ENCODE peak calls at places on chromosomes 2 and 18, in four cellular contexts. W is body of pancreas, N is H54, O is K562. B is an unnamed sample.

GRCh38 chr2:216710531-216711282 is 15.4 kb upstream of the IGFBP5 start:
- DNase-seq in O (no peak), N (no peak), W (peak), B (no peak)

GRCh38 chr2:120435671-120436459 is 89.9 kb downstream of the INHBB start:
- DNase-seq in W (no peak), N (no peak), O (no peak), B (no peak)

GRCh38 chr18:49597152-49597551 is 35.3 kb downstream of the LIPG start:
- DNase-seq in W (no peak), O (no peak), N (no peak), B (no peak)

GRCh38 chr2:202064206-202064880 is 8.7 kb upstream of the KIAA2012 start:
- DNase-seq in O (no peak), W (no peak), N (peak), B (no peak)

GRCh38 chr2:3204031-3204430 is 173.6 kb downstream of the EIPR1 start:
- DNase-seq in N (no peak), O (no peak), W (no peak), B (no peak)

GRCh38 chr18:12625242-12625641 is 32.7 kb downstream of the SPIRE1 start:
- DNase-seq in O (no peak), W (no peak), N (no peak), B (no peak)

GRCh38 chr2:235834781-235835180 is 333.4 kb downstream of the GBX2 start:
- DNase-seq in O (no peak), N (no peak), W (no peak), B (no peak)

GRCh38 chr2:30686000-30686399 is 121.2 kb downstream of the CAPN13 start:
- DNase-seq in O (peak), W (peak), N (no peak), B (no peak)

GRCh38 chr2:114128725-114129124 is 238.8 kb downstream of the ACTR3 start:
- DNase-seq in N (no peak), O (no peak), W (no peak), B (no peak)

GRCh38 chr2:59684101-59684770 is 869.2 kb downstream of the BCL11A start:
- DNase-seq in W (no peak), O (no peak), N (no peak), B (no peak)

GRCh38 chr2:163345795-163346573 is 389.8 kb downstream of the FIGN start:
- DNase-seq in O (peak), N (no peak), W (no peak), B (no peak)

GRCh38 chr2:19702267-19702666 is 199.5 kb downstream of the TTC32 start:
- DNase-seq in W (no peak), N (no peak), O (no peak), B (no peak)

GRCh38 chr2:98912957-98913915 is 22.8 kb downstream of the CRACDL start:
- DNase-seq in O (no peak), N (peak), W (no peak), B (no peak)

GRCh38 chr2:68255736-68256450 is 3.6 kb upstream of the PPP3R1 start:
- DNase-seq in O (no peak), N (peak), W (no peak), B (no peak)

GRCh38 chr2:109516445-109517117 is 97.2 kb downstream of the SEPTIN10 start:
- DNase-seq in W (peak), N (peak), O (peak), B (no peak)

GRCh38 chr18:26992920-26993319 is 127.4 kb upstream of the AQP4 start:
- DNase-seq in N (no peak), W (no peak), O (no peak), B (no peak)

GRCh38 chr2:11753452-11753885 is 7.0 kb downstream of the LPIN1 start:
- DNase-seq in N (no peak), W (peak), O (no peak), B (peak)

GRCh38 chr2:224381913-224382647 is 19.8 kb downstream of the FAM124B start:
- DNase-seq in W (no peak), O (no peak), N (no peak), B (no peak)

GRCh38 chr2:143988082-143988481 is 531.8 kb downstream of the ZEB2 start:
- DNase-seq in O (no peak), W (no peak), N (no peak), B (no peak)

GRCh38 chr2:143392358-143392757 is 263.1 kb downstream of the ARHGAP15 start:
- DNase-seq in O (no peak), W (no peak), N (no peak), B (no peak)

GRCh38 chr2:77228379-77228778 is 293.8 kb downstream of the LRRTM4 start:
- DNase-seq in W (no peak), O (no peak), N (no peak), B (no peak)

GRCh38 chr18:63263444-63263843 is 56.1 kb downstream of the BCL2 start:
- DNase-seq in W (no peak), O (no peak), N (no peak), B (no peak)

GRCh38 chr2:233839447-233839820 is 14.9 kb downstream of the HJURP start:
- DNase-seq in W (no peak), N (no peak), O (no peak), B (no peak)

GRCh38 chr2:85706063-85706462 is 11.9 kb downstream of the GNLY start:
- DNase-seq in O (no peak), N (no peak), W (no peak), B (no peak)

GRCh38 chr2:130342020-130342532 is 621 bp upstream of the IMP4 start:
- DNase-seq in N (peak), O (peak), W (peak), B (peak)
- TF ChIP-seq POLR2A in N (peak), O (peak), W (peak), B (peak)

GRCh38 chr2:217903859-217904613 is 98.8 kb downstream of the TNS1 start:
- DNase-seq in N (no peak), O (no peak), W (peak), B (no peak)
- TF ChIP-seq POLR2A in N (no peak), O (no peak), W (peak), B (no peak)

GRCh38 chr18:57195341-57195740 is 48.5 kb downstream of the BOD1L2 start:
- DNase-seq in W (no peak), O (no peak), N (no peak), B (no peak)
- TF ChIP-seq POLR2A in W (no peak), O (no peak), N (no peak), B (no peak)

GRCh38 chr18:35343936-35344735 is at the start of gene ZNF24:
- DNase-seq in N (peak), O (peak), W (peak), B (peak)
- TF ChIP-seq POLR2A in N (peak), O (peak), W (peak), B (peak)

GRCh38 chr2:199851886-199852285 is 894 bp upstream of the FTCDNL1 start:
- DNase-seq in N (no peak), O (no peak), W (no peak), B (no peak)

GRCh38 chr2:199848323-199848722 is 2.7 kb downstream of the FTCDNL1 start:
- DNase-seq in N (no peak), W (no peak), O (no peak), B (no peak)

GRCh38 chr2:199851499-199851816 is 466 bp upstream of the FTCDNL1 start:
- DNase-seq in O (no peak), W (no peak), N (no peak), B (no peak)

GRCh38 chr2:199850250-199850717 is 708 bp downstream of the FTCDNL1 start:
- DNase-seq in N (no peak), O (no peak), W (no peak), B (no peak)

GRCh38 chr2:199850718-199851498 is at the start of gene FTCDNL1:
- DNase-seq in W (peak), O (peak), N (peak), B (peak)
- TF ChIP-seq POLR2A in W (peak), O (peak), N (peak), B (peak)

DNA sequence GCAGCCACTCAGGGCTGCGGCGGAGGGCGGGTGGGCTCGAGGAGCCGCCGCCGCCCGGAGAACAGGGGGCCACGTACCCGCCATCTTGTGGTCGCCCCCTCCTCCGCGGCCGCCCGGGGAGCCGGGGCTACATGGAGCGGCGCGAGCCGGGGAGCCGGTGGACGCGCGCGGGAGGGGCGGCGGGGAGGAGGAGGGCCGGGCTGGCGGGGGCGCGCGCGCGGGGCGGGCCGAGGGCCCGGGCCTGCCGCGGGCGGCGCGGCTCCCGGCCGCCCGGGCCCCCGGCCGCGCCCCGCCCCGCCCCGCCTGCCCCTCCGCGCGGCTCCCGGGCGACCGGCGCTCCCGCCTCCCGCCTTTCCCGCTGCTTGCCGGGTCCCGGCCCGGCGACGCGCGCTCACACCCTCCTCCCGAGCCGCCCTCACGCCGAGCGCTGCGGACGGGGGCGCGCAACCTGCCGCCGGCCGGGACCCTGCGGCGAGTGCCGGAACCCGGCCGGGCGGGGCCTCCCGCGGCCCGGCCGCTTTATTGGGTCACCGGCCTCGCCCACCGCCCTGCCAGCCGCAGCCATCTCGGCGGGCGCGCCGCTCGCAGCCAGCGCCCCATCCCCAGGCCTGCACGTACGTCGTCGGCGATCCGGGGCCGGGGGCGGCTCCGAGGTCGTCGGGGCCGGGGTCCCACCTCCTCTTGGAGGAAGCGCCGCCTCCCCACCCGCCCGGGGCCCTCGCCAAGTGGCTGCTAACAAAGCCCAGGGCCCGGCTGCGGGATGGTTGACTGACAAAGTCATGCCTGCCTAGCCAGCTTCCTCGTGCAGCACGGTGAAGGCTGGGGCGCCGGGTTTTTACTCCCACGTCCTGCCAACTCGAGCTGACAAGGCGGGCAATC is at the start of gene PPP4R1:
- DNase-seq in W (peak), N (peak), O (peak), B (peak)
- TF ChIP-seq POLR2A in W (peak), N (peak), O (no peak), B (peak)

DNA sequence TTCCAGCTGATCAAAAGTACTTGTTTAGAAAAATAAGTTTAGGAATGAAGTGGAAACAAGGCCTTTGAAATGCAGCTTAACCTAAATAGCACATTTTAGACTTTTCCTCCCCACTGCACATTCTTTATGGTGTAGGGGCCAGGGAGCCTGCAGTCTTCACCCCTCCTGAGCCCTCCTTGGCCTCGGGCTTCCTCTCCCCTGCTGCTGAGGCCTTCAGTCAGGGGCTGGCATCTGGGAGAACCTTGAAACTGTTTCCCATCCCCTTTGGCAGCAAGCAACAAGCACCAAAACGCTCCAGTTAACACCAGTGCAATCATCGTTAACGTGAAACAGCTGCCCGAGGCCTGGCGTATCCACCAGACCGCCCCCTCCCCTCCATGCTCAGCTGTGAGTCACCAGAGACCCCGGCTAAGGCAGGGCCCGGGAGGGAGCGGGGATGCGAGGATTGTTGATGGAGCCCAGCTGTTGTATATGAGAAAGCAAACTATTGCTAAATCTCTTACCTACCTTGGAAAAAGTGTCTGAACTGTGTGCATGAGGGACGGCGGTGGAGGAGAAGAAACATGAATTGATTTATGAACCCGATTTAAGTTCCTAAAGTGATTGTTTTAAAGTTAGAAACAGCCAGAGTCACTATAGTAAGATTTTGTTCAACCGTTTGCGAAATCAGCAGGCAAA is 5.3 kb downstream of the ZFP36L2 start:
- DNase-seq in N (no peak), W (peak), O (peak), B (no peak)
- TF ChIP-seq POLR2A in N (no peak), W (no peak), O (no peak), B (peak)

B was measured in GM12892.